ENCODE peak calls at places on chromosomes 16 and 17, in eight cellular contexts. One of them, this sample, is unnamed.

GRCh38 chr17:72931163-72931562 is 161.3 kb downstream of the SLC39A11 start:
- DNase-seq in endothelial cell: no peak
- DNase-seq in NCI-H460: no peak
- DNase-seq in activated T-helper 1 cell treated with anti-CD3 and anti-CD28 coated beads, Interleukin-12 subunit alpha, Interleukin-12 subunit beta, Interleukin-2, Interleukin-4 antibody, amounts not matched to agents 30 ng/mL and 10 ng/mL and 1 ng/mL, durations not matched to agents 14 hours and 24 hours and 36 hours: no peak
- DNase-seq in heart left ventricle: no peak
- DNase-seq in AG09319: no peak
- DNase-seq in psoas muscle: no peak
- DNase-seq in gastrocnemius medialis: no peak
- DNase-seq in this sample: no peak

GRCh38 chr17:53719229-53719628 is 103.5 kb upstream of the KIF2B start:
- DNase-seq in endothelial cell: no peak
- DNase-seq in NCI-H460: no peak
- DNase-seq in activated T-helper 1 cell treated with anti-CD3 and anti-CD28 coated beads, Interleukin-12 subunit alpha, Interleukin-12 subunit beta, Interleukin-2, Interleukin-4 antibody, amounts not matched to agents 30 ng/mL and 10 ng/mL and 1 ng/mL, durations not matched to agents 14 hours and 24 hours and 36 hours: no peak
- DNase-seq in heart left ventricle: no peak
- DNase-seq in AG09319: no peak
- DNase-seq in psoas muscle: no peak
- DNase-seq in gastrocnemius medialis: no peak
- DNase-seq in this sample: no peak

GRCh38 chr17:41231731-41232130 is 518 bp upstream of the KRTAP9-3 start:
- DNase-seq in endothelial cell: no peak
- DNase-seq in NCI-H460: no peak
- DNase-seq in activated T-helper 1 cell treated with anti-CD3 and anti-CD28 coated beads, Interleukin-12 subunit alpha, Interleukin-12 subunit beta, Interleukin-2, Interleukin-4 antibody, amounts not matched to agents 30 ng/mL and 10 ng/mL and 1 ng/mL, durations not matched to agents 14 hours and 24 hours and 36 hours: no peak
- DNase-seq in heart left ventricle: no peak
- DNase-seq in AG09319: no peak
- DNase-seq in psoas muscle: no peak
- DNase-seq in gastrocnemius medialis: no peak
- DNase-seq in this sample: no peak

GRCh38 chr16:50844840-50845239 is 103.0 kb downstream of the CYLD start:
- DNase-seq in endothelial cell: no peak
- DNase-seq in NCI-H460: no peak
- DNase-seq in activated T-helper 1 cell treated with anti-CD3 and anti-CD28 coated beads, Interleukin-12 subunit alpha, Interleukin-12 subunit beta, Interleukin-2, Interleukin-4 antibody, amounts not matched to agents 30 ng/mL and 10 ng/mL and 1 ng/mL, durations not matched to agents 14 hours and 24 hours and 36 hours: no peak
- DNase-seq in heart left ventricle: no peak
- DNase-seq in AG09319: no peak
- DNase-seq in psoas muscle: no peak
- DNase-seq in gastrocnemius medialis: no peak
- DNase-seq in this sample: no peak

GRCh38 chr16:17887963-17888362 is 417.2 kb upstream of the XYLT1 start:
- DNase-seq in endothelial cell: no peak
- DNase-seq in NCI-H460: no peak
- DNase-seq in activated T-helper 1 cell treated with anti-CD3 and anti-CD28 coated beads, Interleukin-12 subunit alpha, Interleukin-12 subunit beta, Interleukin-2, Interleukin-4 antibody, amounts not matched to agents 30 ng/mL and 10 ng/mL and 1 ng/mL, durations not matched to agents 14 hours and 24 hours and 36 hours: no peak
- DNase-seq in heart left ventricle: no peak
- DNase-seq in AG09319: no peak
- DNase-seq in psoas muscle: no peak
- DNase-seq in gastrocnemius medialis: no peak
- DNase-seq in this sample: no peak

GRCh38 chr16:49739381-49739780 is 116.5 kb downstream of the ZNF423 start:
- DNase-seq in endothelial cell: peak; percentile 31
- DNase-seq in NCI-H460: no peak
- DNase-seq in activated T-helper 1 cell treated with anti-CD3 and anti-CD28 coated beads, Interleukin-12 subunit alpha, Interleukin-12 subunit beta, Interleukin-2, Interleukin-4 antibody, amounts not matched to agents 30 ng/mL and 10 ng/mL and 1 ng/mL, durations not matched to agents 14 hours and 24 hours and 36 hours: no peak
- DNase-seq in heart left ventricle: no peak
- DNase-seq in AG09319: no peak
- DNase-seq in psoas muscle: no peak
- DNase-seq in gastrocnemius medialis: no peak
- DNase-seq in this sample: peak; percentile 51

GRCh38 chr17:38920374-38921291 is 4.8 kb upstream of the LASP1NB start:
- DNase-seq in endothelial cell: no peak
- DNase-seq in NCI-H460: no peak
- DNase-seq in activated T-helper 1 cell treated with anti-CD3 and anti-CD28 coated beads, Interleukin-12 subunit alpha, Interleukin-12 subunit beta, Interleukin-2, Interleukin-4 antibody, amounts not matched to agents 30 ng/mL and 10 ng/mL and 1 ng/mL, durations not matched to agents 14 hours and 24 hours and 36 hours: no peak
- DNase-seq in heart left ventricle: no peak
- DNase-seq in AG09319: no peak
- DNase-seq in psoas muscle: no peak
- DNase-seq in gastrocnemius medialis: no peak
- DNase-seq in this sample: peak; percentile 2

GRCh38 chr17:13491916-13492315 is 109.8 kb downstream of the HS3ST3A1 start:
- DNase-seq in endothelial cell: no peak
- DNase-seq in NCI-H460: no peak
- DNase-seq in activated T-helper 1 cell treated with anti-CD3 and anti-CD28 coated beads, Interleukin-12 subunit alpha, Interleukin-12 subunit beta, Interleukin-2, Interleukin-4 antibody, amounts not matched to agents 30 ng/mL and 10 ng/mL and 1 ng/mL, durations not matched to agents 14 hours and 24 hours and 36 hours: no peak
- DNase-seq in heart left ventricle: no peak
- DNase-seq in AG09319: no peak
- DNase-seq in psoas muscle: no peak
- DNase-seq in gastrocnemius medialis: no peak
- DNase-seq in this sample: no peak

GRCh38 chr17:14381606-14382005 is 80.7 kb downstream of the HS3ST3B1 start:
- DNase-seq in endothelial cell: no peak
- DNase-seq in NCI-H460: no peak
- DNase-seq in activated T-helper 1 cell treated with anti-CD3 and anti-CD28 coated beads, Interleukin-12 subunit alpha, Interleukin-12 subunit beta, Interleukin-2, Interleukin-4 antibody, amounts not matched to agents 30 ng/mL and 10 ng/mL and 1 ng/mL, durations not matched to agents 14 hours and 24 hours and 36 hours: no peak
- DNase-seq in heart left ventricle: no peak
- DNase-seq in AG09319: no peak
- DNase-seq in psoas muscle: no peak
- DNase-seq in gastrocnemius medialis: no peak
- DNase-seq in this sample: no peak

GRCh38 chr17:65656390-65657250 is 95.2 kb upstream of the AXIN2 start:
- DNase-seq in endothelial cell: no peak
- DNase-seq in NCI-H460: no peak
- DNase-seq in activated T-helper 1 cell treated with anti-CD3 and anti-CD28 coated beads, Interleukin-12 subunit alpha, Interleukin-12 subunit beta, Interleukin-2, Interleukin-4 antibody, amounts not matched to agents 30 ng/mL and 10 ng/mL and 1 ng/mL, durations not matched to agents 14 hours and 24 hours and 36 hours: no peak
- DNase-seq in heart left ventricle: no peak
- DNase-seq in AG09319: no peak
- DNase-seq in psoas muscle: no peak
- DNase-seq in gastrocnemius medialis: no peak
- DNase-seq in this sample: no peak

GRCh38 chr17:40561871-40562611 is 3.2 kb downstream of the CCR7 start:
- DNase-seq in endothelial cell: no peak
- DNase-seq in NCI-H460: no peak
- DNase-seq in activated T-helper 1 cell treated with anti-CD3 and anti-CD28 coated beads, Interleukin-12 subunit alpha, Interleukin-12 subunit beta, Interleukin-2, Interleukin-4 antibody, amounts not matched to agents 30 ng/mL and 10 ng/mL and 1 ng/mL, durations not matched to agents 14 hours and 24 hours and 36 hours: peak; percentile 67
- DNase-seq in heart left ventricle: no peak
- DNase-seq in AG09319: no peak
- DNase-seq in psoas muscle: no peak
- DNase-seq in gastrocnemius medialis: no peak
- DNase-seq in this sample: no peak

GRCh38 chr16:3695610-3696369 is 21.5 kb downstream of the TRAP1 start:
- DNase-seq in endothelial cell: no peak
- DNase-seq in NCI-H460: no peak
- DNase-seq in activated T-helper 1 cell treated with anti-CD3 and anti-CD28 coated beads, Interleukin-12 subunit alpha, Interleukin-12 subunit beta, Interleukin-2, Interleukin-4 antibody, amounts not matched to agents 30 ng/mL and 10 ng/mL and 1 ng/mL, durations not matched to agents 14 hours and 24 hours and 36 hours: no peak
- DNase-seq in heart left ventricle: no peak
- DNase-seq in AG09319: no peak
- DNase-seq in psoas muscle: no peak
- DNase-seq in gastrocnemius medialis: peak; percentile 43
- DNase-seq in this sample: no peak

GRCh38 chr17:35243459-35244204 is 760 bp downstream of the SLFN5 start:
- DNase-seq in endothelial cell: peak; percentile 42
- DNase-seq in NCI-H460: peak; percentile 39
- DNase-seq in activated T-helper 1 cell treated with anti-CD3 and anti-CD28 coated beads, Interleukin-12 subunit alpha, Interleukin-12 subunit beta, Interleukin-2, Interleukin-4 antibody, amounts not matched to agents 30 ng/mL and 10 ng/mL and 1 ng/mL, durations not matched to agents 14 hours and 24 hours and 36 hours: peak; percentile 41
- DNase-seq in heart left ventricle: peak; percentile 48
- DNase-seq in AG09319: no peak
- DNase-seq in psoas muscle: peak; percentile 58
- DNase-seq in gastrocnemius medialis: peak; percentile 54
- DNase-seq in this sample: peak; percentile 40

GRCh38 chr17:62827722-62828498 is 19.8 kb upstream of the MARCHF10 start:
- DNase-seq in endothelial cell: no peak
- DNase-seq in NCI-H460: no peak
- DNase-seq in activated T-helper 1 cell treated with anti-CD3 and anti-CD28 coated beads, Interleukin-12 subunit alpha, Interleukin-12 subunit beta, Interleukin-2, Interleukin-4 antibody, amounts not matched to agents 30 ng/mL and 10 ng/mL and 1 ng/mL, durations not matched to agents 14 hours and 24 hours and 36 hours: no peak
- DNase-seq in heart left ventricle: no peak
- DNase-seq in AG09319: no peak
- DNase-seq in psoas muscle: no peak
- DNase-seq in gastrocnemius medialis: no peak
- DNase-seq in this sample: peak; percentile 24

GRCh38 chr17:73759324-73760185 is 115.3 kb upstream of the SDK2 start:
- DNase-seq in endothelial cell: no peak
- DNase-seq in NCI-H460: no peak
- DNase-seq in activated T-helper 1 cell treated with anti-CD3 and anti-CD28 coated beads, Interleukin-12 subunit alpha, Interleukin-12 subunit beta, Interleukin-2, Interleukin-4 antibody, amounts not matched to agents 30 ng/mL and 10 ng/mL and 1 ng/mL, durations not matched to agents 14 hours and 24 hours and 36 hours: no peak
- DNase-seq in heart left ventricle: peak; percentile 39
- DNase-seq in AG09319: no peak
- DNase-seq in psoas muscle: no peak
- DNase-seq in gastrocnemius medialis: no peak
- DNase-seq in this sample: no peak

GRCh38 chr17:73455050-73455687 is 143.4 kb upstream of the CDC42EP4 start:
- DNase-seq in endothelial cell: no peak
- DNase-seq in NCI-H460: no peak
- DNase-seq in activated T-helper 1 cell treated with anti-CD3 and anti-CD28 coated beads, Interleukin-12 subunit alpha, Interleukin-12 subunit beta, Interleukin-2, Interleukin-4 antibody, amounts not matched to agents 30 ng/mL and 10 ng/mL and 1 ng/mL, durations not matched to agents 14 hours and 24 hours and 36 hours: no peak
- DNase-seq in heart left ventricle: no peak
- DNase-seq in AG09319: no peak
- DNase-seq in psoas muscle: no peak
- DNase-seq in gastrocnemius medialis: no peak
- DNase-seq in this sample: no peak

GRCh38 chr16:57701759-57702371 is 7.3 kb downstream of the DRC7 start:
- DNase-seq in endothelial cell: no peak
- DNase-seq in NCI-H460: no peak
- DNase-seq in activated T-helper 1 cell treated with anti-CD3 and anti-CD28 coated beads, Interleukin-12 subunit alpha, Interleukin-12 subunit beta, Interleukin-2, Interleukin-4 antibody, amounts not matched to agents 30 ng/mL and 10 ng/mL and 1 ng/mL, durations not matched to agents 14 hours and 24 hours and 36 hours: no peak
- DNase-seq in heart left ventricle: no peak
- DNase-seq in AG09319: no peak
- DNase-seq in psoas muscle: no peak
- DNase-seq in gastrocnemius medialis: no peak
- DNase-seq in this sample: no peak

GRCh38 chr17:1108560-1108809 is 71.3 kb downstream of the ABR start:
- DNase-seq in endothelial cell: no peak
- DNase-seq in NCI-H460: no peak
- DNase-seq in activated T-helper 1 cell treated with anti-CD3 and anti-CD28 coated beads, Interleukin-12 subunit alpha, Interleukin-12 subunit beta, Interleukin-2, Interleukin-4 antibody, amounts not matched to agents 30 ng/mL and 10 ng/mL and 1 ng/mL, durations not matched to agents 14 hours and 24 hours and 36 hours: no peak
- DNase-seq in heart left ventricle: peak; percentile 48
- DNase-seq in AG09319: no peak
- DNase-seq in psoas muscle: no peak
- DNase-seq in gastrocnemius medialis: no peak
- DNase-seq in this sample: peak; percentile 47

GRCh38 chr17:32516940-32517711 is 30.3 kb downstream of the CDK5R1 start:
- DNase-seq in endothelial cell: no peak
- DNase-seq in NCI-H460: no peak
- DNase-seq in activated T-helper 1 cell treated with anti-CD3 and anti-CD28 coated beads, Interleukin-12 subunit alpha, Interleukin-12 subunit beta, Interleukin-2, Interleukin-4 antibody, amounts not matched to agents 30 ng/mL and 10 ng/mL and 1 ng/mL, durations not matched to agents 14 hours and 24 hours and 36 hours: no peak
- DNase-seq in heart left ventricle: no peak
- DNase-seq in AG09319: no peak
- DNase-seq in psoas muscle: no peak
- DNase-seq in gastrocnemius medialis: no peak
- DNase-seq in this sample: no peak

GRCh38 chr17:27038676-27039075 is 255.2 kb upstream of the WSB1 start:
- DNase-seq in endothelial cell: no peak
- DNase-seq in NCI-H460: no peak
- DNase-seq in activated T-helper 1 cell treated with anti-CD3 and anti-CD28 coated beads, Interleukin-12 subunit alpha, Interleukin-12 subunit beta, Interleukin-2, Interleukin-4 antibody, amounts not matched to agents 30 ng/mL and 10 ng/mL and 1 ng/mL, durations not matched to agents 14 hours and 24 hours and 36 hours: no peak
- DNase-seq in heart left ventricle: no peak
- DNase-seq in AG09319: no peak
- DNase-seq in psoas muscle: no peak
- DNase-seq in gastrocnemius medialis: no peak
- DNase-seq in this sample: no peak

GRCh38 chr16:188674-189073 is 8.4 kb downstream of the HBQ1 start:
- DNase-seq in endothelial cell: no peak
- DNase-seq in NCI-H460: no peak
- DNase-seq in activated T-helper 1 cell treated with anti-CD3 and anti-CD28 coated beads, Interleukin-12 subunit alpha, Interleukin-12 subunit beta, Interleukin-2, Interleukin-4 antibody, amounts not matched to agents 30 ng/mL and 10 ng/mL and 1 ng/mL, durations not matched to agents 14 hours and 24 hours and 36 hours: no peak
- DNase-seq in heart left ventricle: no peak
- DNase-seq in AG09319: no peak
- DNase-seq in psoas muscle: no peak
- DNase-seq in gastrocnemius medialis: no peak
- DNase-seq in this sample: no peak

This sample was measured in HAP-1.